ENCODE peak calls at places on chromosomes 7 and 10, in four cellular contexts. A is A549, T is uterus, E is ovary. I is an unnamed sample.

GRCh38 chr10:113965683-113966082 is 78.0 kb upstream of the ADRB1 start:
- DNase-seq in A (no peak), T (no peak), E (no peak), I (no peak)

GRCh38 chr10:62911210-62911963 is 95.2 kb upstream of the EGR2 start:
- DNase-seq in A (no peak), T (no peak), E (no peak), I (no peak)

GRCh38 chr10:18402766-18403346 is 248.5 kb downstream of the NSUN6 start:
- DNase-seq in A (no peak), T (no peak), E (no peak), I (no peak)

GRCh38 chr10:839550-840205 is 91.8 kb downstream of the LARP4B start:
- DNase-seq in A (no peak), T (no peak), E (no peak), I (no peak)

GRCh38 chr7:134462337-134462925 is 3.5 kb upstream of the AKR1B1 start:
- DNase-seq in A (peak), T (no peak), E (no peak), I (no peak)

GRCh38 chr7:113100091-113100723 is 13.6 kb upstream of the GPR85 start:
- DNase-seq in A (no peak), T (peak), E (peak), I (peak)

GRCh38 chr10:130834170-130834569 is 477.4 kb downstream of the TCERG1L start:
- DNase-seq in A (no peak), T (no peak), E (no peak), I (no peak)

GRCh38 chr10:29584436-29584835 is 50.3 kb downstream of the SVIL start:
- DNase-seq in A (no peak), T (no peak), E (no peak), I (no peak)

GRCh38 chr10:118173326-118173725 is 126.6 kb upstream of the RAB11FIP2 start:
- DNase-seq in A (no peak), T (no peak), E (no peak), I (no peak)

GRCh38 chr7:767580-767940 is 40.5 kb upstream of the PRKAR1B start:
- DNase-seq in A (no peak), T (peak), E (peak), I (no peak)

GRCh38 chr10:115918812-115919211 is 354.2 kb downstream of the GFRA1 start:
- DNase-seq in A (no peak), T (no peak), E (no peak), I (no peak)

GRCh38 chr7:43583424-43584199 is 704 bp downstream of the STK17A start:
- DNase-seq in A (peak), T (peak), E (peak), I (peak)

GRCh38 chr7:144834516-144835165 is 1.2 kb downstream of the TPK1 start:
- DNase-seq in A (peak), T (no peak), E (no peak), I (peak)

GRCh38 chr7:124276005-124276606 is 243.2 kb upstream of the TMEM229A start:
- DNase-seq in A (peak), T (no peak), E (no peak), I (peak)

GRCh38 chr10:79084012-79084971 is 15.5 kb downstream of the ZMIZ1 start:
- DNase-seq in A (peak), T (peak), E (peak), I (peak)

GRCh38 chr7:43758861-43759683 is 592 bp downstream of the BLVRA start:
- DNase-seq in A (no peak), T (peak), E (peak), I (peak)

GRCh38 chr7:5643280-5643679 is 138.2 kb downstream of the RNF216 start:
- DNase-seq in A (peak), T (no peak), E (no peak), I (no peak)

GRCh38 chr7:142383826-142384507 is 126.1 kb upstream of the PRSS58 start:
- DNase-seq in A (no peak), T (no peak), E (no peak), I (no peak)

GRCh38 chr10:17665742-17666141 is 21.8 kb downstream of the STAM start:
- DNase-seq in A (peak), T (no peak), E (peak), I (no peak)

GRCh38 chr7:33050425-33051318 is 11.9 kb downstream of the NT5C3A start:
- DNase-seq in A (peak), T (no peak), E (no peak), I (no peak)

GRCh38 chr7:47367369-47367768 is 214.5 kb downstream of the TNS3 start:
- DNase-seq in A (no peak), T (no peak), E (no peak), I (no peak)

GRCh38 chr7:100604078-100604975 is 2.2 kb downstream of the PCOLCE start:
- DNase-seq in A (peak), T (peak), E (peak), I (peak)

GRCh38 chr10:100747826-100748231 is 2.4 kb downstream of the PAX2 start:
- DNase-seq in A (no peak), T (no peak), E (no peak), I (no peak)

GRCh38 chr10:70106958-70107791 is 25.4 kb downstream of the AIFM2 start:
- DNase-seq in A (peak), T (no peak), E (no peak), I (no peak)

GRCh38 chr10:101120884-101121660 is 10.0 kb upstream of the TLX1 start:
- DNase-seq in A (no peak), T (no peak), E (no peak), I (no peak)

GRCh38 chr7:94348142-94348541 is 46.6 kb upstream of the COL1A2 start:
- DNase-seq in A (no peak), T (peak), E (peak), I (no peak)

GRCh38 chr10:129707406-129708388 is 240.7 kb downstream of the MGMT start:
- DNase-seq in A (no peak), T (no peak), E (no peak), I (peak)

GRCh38 chr10:73503037-73503436 is 7.2 kb upstream of the PPP3CB start:
- DNase-seq in A (no peak), T (no peak), E (no peak), I (no peak)

GRCh38 chr7:17773289-17773626 is 167.0 kb downstream of the SNX13 start:
- DNase-seq in A (peak), T (no peak), E (no peak), I (no peak)

GRCh38 chr10:80504897-80505465 is 32.7 kb upstream of the SH2D4B start:
- DNase-seq in A (no peak), T (no peak), E (no peak), I (no peak)

GRCh38 chr7:80699030-80699638 is 60.7 kb downstream of the CD36 start:
- DNase-seq in A (peak), T (no peak), E (no peak), I (no peak)

GRCh38 chr10:28913436-28913835 is 236.1 kb downstream of the BAMBI start:
- DNase-seq in A (no peak), T (no peak), E (no peak), I (no peak)

GRCh38 chr7:88307841-88308240 is 1.1 kb upstream of the STEAP4 start:
- DNase-seq in A (no peak), T (no peak), E (no peak), I (no peak)

GRCh38 chr10:68346774-68347173 is 14.0 kb upstream of the PBLD start:
- DNase-seq in A (no peak), T (no peak), E (no peak), I (no peak)

GRCh38 chr10:68345621-68346020 is 12.9 kb upstream of the PBLD start:
- DNase-seq in A (no peak), T (no peak), E (no peak), I (no peak)

GRCh38 chr10:68340358-68341080 is 7.8 kb upstream of the PBLD start:
- DNase-seq in A (no peak), T (no peak), E (no peak), I (no peak)

GRCh38 chr10:68348265-68348741 is 15.6 kb upstream of the PBLD start:
- DNase-seq in A (peak), T (no peak), E (no peak), I (peak)

DNA sequence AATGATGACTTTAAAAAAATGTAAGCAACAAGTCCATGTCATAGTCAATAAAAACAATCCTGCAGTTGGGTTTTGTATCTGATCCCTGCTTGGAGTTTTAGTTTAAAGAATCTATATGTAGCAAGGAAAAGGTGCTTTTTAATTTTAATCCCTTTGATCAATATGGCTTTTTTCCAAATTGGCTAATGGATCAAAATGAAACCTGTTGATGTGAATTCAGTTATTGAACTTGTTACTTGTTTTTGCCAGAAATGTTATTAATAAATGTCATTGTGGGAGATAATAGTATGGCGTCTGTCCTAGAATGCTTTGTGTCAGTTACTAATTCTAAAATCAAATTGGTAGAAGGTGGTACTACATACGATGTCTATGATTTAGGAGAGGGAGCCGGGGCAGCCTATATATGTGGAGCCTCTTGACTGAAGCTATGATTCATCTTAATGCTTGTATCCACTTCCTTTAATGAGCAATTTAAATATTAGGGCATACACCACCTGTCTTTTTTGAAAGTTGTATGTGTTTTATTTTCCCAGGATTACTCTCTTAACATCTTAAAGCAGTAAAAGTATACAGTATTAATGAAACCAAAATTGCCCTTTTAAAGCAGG is 10.3 kb upstream of the PBLD start:
- DNase-seq in A (no peak), T (no peak), E (no peak), I (no peak)
- TF ChIP-seq POLR2A in A (no peak), T (no peak), E (no peak), I (no peak)

DNA sequence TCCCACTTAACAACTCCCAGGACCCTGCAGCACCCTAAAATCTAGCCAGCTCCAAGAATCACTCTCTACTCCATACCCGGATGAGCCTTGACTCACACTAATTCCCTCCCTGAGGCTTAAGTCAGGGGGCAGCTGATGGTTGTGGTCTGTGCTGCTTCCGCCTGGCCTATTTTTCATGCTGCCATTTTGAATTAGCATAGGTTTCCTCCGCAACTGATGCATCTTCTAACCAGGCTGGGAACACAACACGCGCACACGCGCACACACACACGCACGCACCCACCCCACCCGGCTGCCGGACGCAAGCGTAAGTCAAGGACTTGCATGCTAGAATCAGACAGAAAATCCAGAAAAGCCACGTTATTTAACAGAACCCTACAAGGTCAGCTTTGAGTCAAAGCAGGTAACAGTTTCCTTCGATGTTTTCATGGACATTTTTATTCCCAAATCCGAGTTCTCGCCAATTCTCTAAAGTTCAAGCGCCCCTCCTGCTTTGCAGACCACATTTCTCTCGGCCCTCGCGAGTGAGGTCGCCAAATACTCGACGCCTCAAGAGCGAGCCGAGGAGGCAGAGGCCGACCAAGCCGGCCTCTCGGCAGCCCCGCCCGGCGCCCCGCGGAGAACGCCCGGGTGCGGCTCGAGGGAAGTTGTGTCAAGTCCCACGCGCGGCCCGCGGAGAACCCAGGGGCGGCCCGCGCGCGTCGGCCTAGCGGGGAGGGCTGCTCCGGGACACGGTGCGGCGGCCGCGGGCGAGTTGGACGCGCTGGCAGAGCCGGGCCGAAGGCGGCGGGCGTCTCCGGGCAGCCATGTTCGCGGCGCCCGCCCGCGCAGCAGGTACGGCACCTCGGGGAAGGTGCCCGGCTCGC is 977 bp downstream of the SCRN1 start:
- DNase-seq in A (peak), T (peak), E (peak), I (peak)
- TF ChIP-seq POLR2A in A (no peak), T (no peak), E (no peak), I (no peak)

GRCh38 chr10:11245981-11246590 is 228.4 kb downstream of the CELF2 start:
- DNase-seq in A (no peak), T (no peak), E (no peak), I (no peak)

GRCh38 chr10:11245510-11245909 is 227.8 kb downstream of the CELF2 start:
- DNase-seq in A (no peak), T (no peak), E (no peak), I (no peak)

GRCh38 chr10:11249134-11249533 is 231.5 kb downstream of the CELF2 start:
- DNase-seq in A (no peak), T (no peak), E (no peak), I (no peak)

GRCh38 chr10:11245095-11245479 is 227.4 kb downstream of the CELF2 start:
- DNase-seq in A (no peak), T (no peak), E (no peak), I (no peak)

DNA sequence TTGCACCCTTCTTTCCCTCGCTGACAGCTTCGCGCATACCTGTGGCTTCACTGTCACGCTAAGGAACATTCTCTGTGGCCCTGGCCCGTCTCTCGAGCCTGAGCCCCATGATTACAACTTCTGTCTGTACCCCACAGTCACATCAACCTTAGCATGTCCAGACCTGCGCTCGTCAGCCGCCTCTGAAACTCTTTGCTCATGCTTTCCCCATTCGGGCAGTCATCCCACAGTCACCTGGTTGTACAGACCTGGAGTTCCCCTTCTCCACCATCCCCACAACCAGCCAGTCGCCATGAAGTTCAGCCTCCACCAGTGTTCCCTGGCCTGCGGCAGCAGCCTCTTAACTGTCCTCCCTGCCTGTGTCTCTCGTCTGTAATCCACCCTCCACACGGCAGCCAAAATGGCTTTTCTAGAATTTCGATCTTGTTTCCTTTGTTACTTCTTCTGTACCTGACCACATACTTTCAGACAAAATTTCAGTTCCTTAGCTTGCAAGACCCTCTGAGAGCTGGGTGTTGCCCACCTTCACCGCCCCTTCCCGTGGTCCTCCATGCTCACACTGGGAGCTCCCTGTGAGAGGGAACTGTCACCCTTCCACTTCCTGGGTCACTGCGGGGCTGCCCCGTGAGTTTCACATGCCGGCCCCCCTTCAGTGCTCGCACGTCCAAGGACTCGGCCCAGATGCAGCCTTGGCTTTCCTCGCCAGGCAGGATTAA is 229.2 kb downstream of the CELF2 start:
- DNase-seq in A (no peak), T (no peak), E (no peak), I (no peak)
- TF ChIP-seq POLR2A in A (no peak), T (no peak), E (no peak), I (no peak)

GRCh38 chr10:132446661-132447445 is 49.9 kb downstream of the PWWP2B start:
- DNase-seq in A (peak), T (peak), E (peak), I (peak)
- TF ChIP-seq POLR2A in A (peak), T (peak), E (no peak), I (no peak)

GRCh38 chr7:2870471-2870941 is 26.4 kb upstream of the GNA12 start:
- DNase-seq in A (peak), T (peak), E (peak), I (peak)

GRCh38 chr7:2876031-2876862 is 32.1 kb upstream of the GNA12 start:
- DNase-seq in A (peak), T (no peak), E (no peak), I (no peak)

GRCh38 chr7:2873146-2873545 is 29.0 kb upstream of the GNA12 start:
- DNase-seq in A (no peak), T (no peak), E (no peak), I (peak)

GRCh38 chr7:2872296-2872874 is 28.3 kb upstream of the GNA12 start:
- DNase-seq in A (no peak), T (no peak), E (no peak), I (no peak)

DNA sequence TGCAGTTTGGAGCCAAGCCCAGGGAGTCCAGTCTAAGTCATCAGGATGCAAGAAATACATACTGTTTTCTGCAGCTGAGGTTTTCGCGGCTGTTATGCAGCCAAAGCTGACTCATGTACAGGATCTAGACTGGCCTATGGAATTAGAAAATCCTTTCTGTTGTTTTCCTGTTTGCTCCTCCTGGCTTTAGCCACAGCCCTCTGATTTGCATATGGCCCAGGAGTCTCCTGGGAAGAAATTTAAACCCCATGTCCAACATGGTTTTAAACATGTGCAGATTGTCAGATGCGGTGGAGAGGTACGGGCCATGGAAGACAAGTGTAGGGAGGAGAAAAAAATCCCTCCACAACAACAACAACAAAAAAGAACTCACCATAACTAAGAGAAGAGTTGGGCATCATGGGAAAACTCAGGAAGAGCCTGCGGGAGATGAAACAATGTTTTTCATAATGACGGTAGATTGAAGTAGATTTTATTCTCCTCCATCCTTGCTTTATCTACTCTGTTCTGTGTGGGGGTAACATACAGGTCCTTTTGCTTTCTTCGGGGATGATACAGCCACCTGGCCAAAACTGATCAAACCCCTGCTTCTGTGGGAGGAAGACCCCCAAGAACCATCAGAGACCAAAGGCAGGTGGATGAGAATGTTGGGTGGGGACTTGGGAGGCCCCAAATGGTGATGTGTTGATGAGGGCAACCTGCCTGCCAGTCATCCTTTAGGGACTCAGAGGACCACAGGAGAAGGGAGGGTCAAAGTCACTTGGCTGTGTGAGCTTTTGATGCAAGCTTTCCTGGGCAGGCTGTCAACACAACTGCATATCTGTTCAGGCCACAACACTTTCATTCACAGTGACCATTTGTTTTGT is 29.8 kb upstream of the GNA12 start:
- DNase-seq in A (peak), T (no peak), E (no peak), I (no peak)
- TF ChIP-seq POLR2A in A (peak), T (no peak), E (no peak), I (no peak)

GRCh38 chr7:153034791-153035190 is 275.2 kb downstream of the ACTR3B start:
- DNase-seq in A (no peak), T (no peak), E (no peak), I (no peak)

GRCh38 chr7:153030976-153031375 is 271.4 kb downstream of the ACTR3B start:
- DNase-seq in A (no peak), T (no peak), E (no peak), I (no peak)

DNA sequence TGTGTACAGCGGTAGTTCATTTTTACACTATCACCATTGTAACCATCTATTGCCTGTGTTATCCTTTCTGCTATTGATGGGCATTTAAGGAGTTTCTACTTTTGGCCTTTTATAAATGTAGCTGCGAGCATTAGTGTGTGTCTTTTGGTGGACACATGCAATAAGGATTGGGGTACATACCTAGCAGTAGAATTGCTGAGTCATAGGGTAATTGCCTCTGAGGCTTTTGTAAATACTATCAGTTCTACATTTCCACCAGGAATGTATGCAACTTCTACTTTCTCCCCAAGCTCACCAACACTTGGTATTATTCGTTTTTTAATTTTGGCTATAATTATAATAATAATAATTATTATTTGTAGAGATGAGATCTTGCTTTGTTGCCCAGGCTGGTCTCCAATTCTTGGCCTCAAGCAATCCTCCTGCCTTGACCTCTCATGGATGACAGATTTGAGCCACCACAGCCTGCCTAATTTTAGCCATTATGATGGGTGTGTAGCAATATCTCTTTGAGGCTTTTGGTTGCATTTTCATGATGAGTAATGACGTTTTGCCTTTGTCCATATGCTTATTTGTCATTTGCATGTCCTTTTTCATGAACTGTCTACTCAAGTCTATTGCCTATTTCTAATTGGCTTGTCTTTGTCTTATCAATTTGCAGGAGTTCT is 277.0 kb downstream of the ACTR3B start:
- DNase-seq in A (no peak), T (no peak), E (no peak), I (no peak)
- TF ChIP-seq POLR2A in A (no peak), T (no peak), E (no peak), I (no peak)

I was measured in thyroid gland.